ENCODE peak calls at places on chromosomes 5 and 9, in five cellular contexts. N is heart left ventricle, V is IMR-90, T is transverse colon, B is lower leg skin. J is an unnamed sample.

GRCh38 chr9:95296761-95297160 is 20.7 kb downstream of the FANCC start:
- DNase-seq in T (no peak), N (no peak), B (no peak), V (peak; percentile 24), J (no peak)

GRCh38 chr5:65334077-65334476 is 147.6 kb downstream of the ADAMTS6 start:
- DNase-seq in T (peak; percentile 16), V (no peak), B (no peak), N (no peak), J (no peak)

GRCh38 chr5:176609724-176610429 is at the start of gene GPRIN1:
- DNase-seq in V (peak; percentile 36), T (peak; percentile 44), B (no peak), N (peak; percentile 43), J (peak; percentile 43)

GRCh38 chr5:40374853-40375252 is 304.9 kb upstream of the PTGER4 start:
- DNase-seq in T (no peak), B (no peak), V (no peak), N (no peak), J (no peak)

GRCh38 chr5:151016700-151017099 is 3.7 kb upstream of the GPX3 start:
- DNase-seq in B (no peak), V (no peak), N (no peak), T (no peak), J (no peak)

GRCh38 chr5:115542076-115542475 is 2.5 kb downstream of the FEM1C start:
- DNase-seq in N (no peak), T (no peak), B (no peak), V (peak; percentile 16), J (no peak)

GRCh38 chr9:107504585-107505455 is 15.3 kb upstream of the KLF4 start:
- DNase-seq in N (no peak), B (peak; percentile 63), T (peak; percentile 49), V (peak; percentile 93), J (no peak)

GRCh38 chr5:149018909-149019443 is 43.9 kb downstream of the SH3TC2 start:
- DNase-seq in N (no peak), V (peak; percentile 84), B (no peak), T (no peak), J (no peak)

GRCh38 chr5:142152383-142152730 is 43.8 kb downstream of the NDFIP1 start:
- DNase-seq in N (no peak), T (no peak), V (peak; percentile 40), B (no peak), J (no peak)

GRCh38 chr5:181087309-181087708 is 43.7 kb downstream of the OR2V1 start:
- DNase-seq in B (no peak), N (no peak), V (no peak), T (no peak), J (no peak)

GRCh38 chr9:113482341-113482740 is 18.8 kb downstream of the RGS3 start:
- DNase-seq in V (no peak), T (no peak), N (no peak), B (peak; percentile 40), J (no peak)

GRCh38 chr9:81801190-81801589 is 111.8 kb upstream of the TLE1 start:
- DNase-seq in N (no peak), T (no peak), V (peak; percentile 51), B (no peak), J (no peak)

GRCh38 chr5:68187268-68188055 is 28.1 kb upstream of the PIK3R1 start:
- DNase-seq in B (no peak), N (peak; percentile 18), T (no peak), V (peak; percentile 22), J (peak; percentile 72)

GRCh38 chr9:93451762-93452709 is 551 bp downstream of the FAM120A start:
- DNase-seq in B (peak; percentile 92), V (peak; percentile 33), T (peak; percentile 58), N (peak; percentile 52), J (peak; percentile 52)

GRCh38 chr9:128115187-128116103 is 12.1 kb downstream of the PTGES2 start:
- DNase-seq in V (no peak), T (peak; percentile 93), N (no peak), B (peak; percentile 82), J (no peak)

GRCh38 chr5:174636081-174636480 is 88.3 kb upstream of the MSX2 start:
- DNase-seq in V (no peak), B (no peak), T (no peak), N (no peak), J (no peak)

GRCh38 chr9:120917989-120918630 is 8.5 kb downstream of the TRAF1 start:
- DNase-seq in B (no peak), T (no peak), N (no peak), V (no peak), J (no peak)

GRCh38 chr5:44862808-44863207 is 54.1 kb downstream of the MRPS30 start:
- DNase-seq in T (no peak), B (no peak), V (peak; percentile 1), N (no peak), J (no peak)

GRCh38 chr5:44860267-44860666 is 51.5 kb downstream of the MRPS30 start:
- DNase-seq in T (no peak), V (no peak), B (no peak), N (no peak), J (no peak)
- TF ChIP-seq POLR2A in T (no peak), V (no peak), B (no peak), N (no peak), J (no peak)

GRCh38 chr9:129876815-129877214 is 41.6 kb downstream of the USP20 start:
- DNase-seq in N (no peak), B (no peak), V (no peak), T (no peak), J (no peak)
- TF ChIP-seq CTCF in N (no peak), B (no peak), V (no peak), T (no peak), J (no peak)

DNA sequence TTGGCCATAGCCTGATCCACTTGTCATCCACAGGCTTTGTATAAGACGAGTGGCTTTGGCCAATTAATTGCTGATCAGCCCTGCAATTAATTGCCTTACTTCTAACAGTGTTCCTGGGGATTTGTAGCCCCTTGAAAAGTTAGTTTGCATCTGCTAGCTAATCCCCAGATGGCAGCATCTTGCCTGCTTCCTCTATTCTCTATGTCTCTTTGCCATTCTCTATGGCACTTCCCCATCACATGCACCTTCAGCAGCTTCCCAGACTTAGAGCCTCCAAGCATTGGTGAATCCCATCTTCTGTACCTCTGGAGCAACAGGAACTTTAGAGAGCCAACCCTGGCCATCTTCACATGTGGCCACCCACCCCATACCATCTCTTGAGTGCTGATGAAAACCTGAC is 197.0 kb upstream of the DMAC1 start:
- DNase-seq in N (no peak), B (no peak), T (no peak), V (no peak), J (no peak)
- TF ChIP-seq POLR2A in N (no peak), B (no peak), T (no peak), V (no peak), J (no peak)

GRCh38 chr5:123099514-123100151 is 10.6 kb downstream of the PRDM6 start:
- DNase-seq in T (no peak), V (no peak), B (no peak), N (no peak), J (no peak)
- TF ChIP-seq CTCF in T (peak; percentile 4), V (no peak), B (no peak), N (no peak), J (no peak)

GRCh38 chr9:133120343-133121199 is 469 bp downstream of the RALGDS start:
- DNase-seq in T (no peak), B (peak; percentile 89), V (no peak), N (no peak), J (no peak)
- TF ChIP-seq POLR2A in T (peak; percentile 33), B (no peak), V (no peak), N (no peak), J (no peak)